ENCODE peak calls at places on chromosomes 5 and 9, in ten cellular contexts. W is OCI-LY7, I is NCI-H2029, R is posterior vena cava, T is hepatic stellate cell, J is brain microvascular endothelial cell, C is T1000, B is Right ventricle myocardium superior, Y is renal cortical epithelial cell, H is T-helper 1 cell. O is an unnamed sample.
A peak's percentile ranks its signal among the peaks of the same experiment; 100 is the strongest.

GRCh38 chr5:139138109-139138508 is 60.1 kb downstream of the SIL1 start:
- DNase-seq in W (no peak), I (no peak), R (no peak), T (no peak), J (no peak), C (no peak), B (no peak), Y (peak; percentile 18), H (no peak), O (peak; percentile 50)

GRCh38 chr5:77867914-77868313 is 91.8 kb upstream of the TBCA start:
- DNase-seq in W (no peak), I (no peak), R (no peak), T (no peak), J (no peak), C (no peak), B (no peak), Y (no peak), H (no peak), O (no peak)

GRCh38 chr9:91034976-91035824 is 233.6 kb downstream of the SYK start:
- DNase-seq in W (peak; percentile 76), I (no peak), R (no peak), T (no peak), J (no peak), C (no peak), B (no peak), Y (no peak), H (no peak), O (no peak)

GRCh38 chr5:148912714-148913398 is 86.4 kb downstream of the ADRB2 start:
- DNase-seq in W (no peak), I (no peak), R (no peak), T (peak; percentile 90), J (peak; percentile 93), C (peak; percentile 86), B (no peak), Y (peak; percentile 96), H (no peak), O (peak; percentile 54)

GRCh38 chr5:87231037-87231808 is 36.5 kb upstream of the RASA1 start:
- DNase-seq in W (no peak), I (no peak), R (no peak), T (no peak), J (peak; percentile 55), C (no peak), B (no peak), Y (peak; percentile 48), H (no peak), O (no peak)

GRCh38 chr5:2806176-2806575 is 54.7 kb upstream of the IRX2 start:
- DNase-seq in W (no peak), I (no peak), R (no peak), T (no peak), J (no peak), C (no peak), B (no peak), Y (no peak), H (no peak), O (no peak)

GRCh38 chr5:142833517-142834446 is 63.6 kb downstream of the ARHGAP26 start:
- DNase-seq in W (no peak), I (no peak), R (no peak), T (no peak), J (no peak), C (no peak), B (no peak), Y (no peak), H (no peak), O (no peak)

GRCh38 chr9:135275163-135275925 is 187.9 kb downstream of the OLFM1 start:
- DNase-seq in W (no peak), I (peak; percentile 86), R (no peak), T (no peak), J (no peak), C (no peak), B (peak; percentile 50), Y (no peak), H (no peak), O (no peak)

GRCh38 chr5:123344819-123345426 is 78.3 kb downstream of the CEP120 start:
- DNase-seq in W (peak; percentile 34), I (peak; percentile 6), R (no peak), T (peak; percentile 7), J (peak; percentile 31), C (no peak), B (no peak), Y (peak; percentile 49), H (no peak), O (peak; percentile 75)

GRCh38 chr9:5851445-5851844 is 18.5 kb upstream of the ERMP1 start:
- DNase-seq in W (no peak), I (no peak), R (no peak), T (no peak), J (peak; percentile 55), C (no peak), B (no peak), Y (peak; percentile 98), H (no peak), O (no peak)